ENCODE peak calls at places on chromosomes 6 and 20, in ten cellular contexts. T, F, U, M, P, I, O, J, C and G are unnamed samples.

GRCh38 chr6:134035823-134036296 is 16.6 kb downstream of the SLC2A12 start:
- DNase-seq in I (peak), U (no peak), C (no peak), F (peak), O (peak), J (no peak), P (no peak), M (no peak), T (peak), G (no peak)

GRCh38 chr20:12276011-12276673 is 358.4 kb downstream of the BTBD3 start:
- DNase-seq in F (no peak), C (no peak), U (no peak), O (no peak), I (no peak), T (no peak), P (no peak), J (no peak), M (no peak), G (no peak)

GRCh38 chr6:31797607-31798006 is 2.1 kb upstream of the VARS1 start:
- DNase-seq in O (no peak), C (no peak), J (no peak), P (no peak), F (no peak), I (no peak), M (peak), U (no peak), T (no peak), G (no peak)

GRCh38 chr20:40945754-40946451 is 82.7 kb upstream of the TOP1 start:
- DNase-seq in I (peak), U (peak), T (peak), O (peak), J (no peak), M (no peak), P (peak), C (no peak), F (no peak), G (peak)

GRCh38 chr6:44235891-44236516 is 10.9 kb upstream of the HSP90AB1 start:
- DNase-seq in I (no peak), P (no peak), O (no peak), C (no peak), M (no peak), T (no peak), F (no peak), U (no peak), J (no peak), G (no peak)

GRCh38 chr6:17705778-17706579 is 746 bp downstream of the NUP153 start:
- DNase-seq in I (peak), T (peak), U (peak), O (peak), C (no peak), M (peak), F (no peak), J (peak), P (peak), G (peak)

GRCh38 chr20:44961868-44962267 is 1.7 kb upstream of the TOMM34 start:
- DNase-seq in F (no peak), I (peak), T (no peak), U (no peak), P (no peak), O (no peak), C (no peak), M (no peak), J (no peak), G (peak)

GRCh38 chr6:134911532-134911931 is 38.4 kb downstream of the ALDH8A1 start:
- DNase-seq in O (no peak), J (no peak), M (no peak), P (no peak), C (peak), F (no peak), T (no peak), U (no peak), I (peak), G (no peak)

GRCh38 chr6:47579040-47579439 is 101.5 kb downstream of the CD2AP start:
- DNase-seq in M (no peak), I (no peak), O (no peak), P (no peak), C (no peak), J (no peak), U (no peak), T (no peak), F (no peak), G (no peak)

GRCh38 chr6:118748311-118749062 is 97.1 kb upstream of the CEP85L start:
- DNase-seq in J (no peak), C (peak), I (peak), T (peak), M (no peak), O (peak), F (no peak), U (no peak), P (no peak), G (peak)

GRCh38 chr6:112258636-112259336 is 4.4 kb upstream of the LAMA4 start:
- DNase-seq in I (peak), T (no peak), U (no peak), M (no peak), P (no peak), J (no peak), O (no peak), C (no peak), F (no peak), G (no peak)

GRCh38 chr20:41135187-41135887 is 2.0 kb upstream of the PLCG1 start:
- DNase-seq in I (peak), O (no peak), J (no peak), T (no peak), M (peak), C (no peak), F (no peak), U (peak), P (no peak), G (peak)

GRCh38 chr6:136752554-136752953 is 39.7 kb downstream of the MAP3K5 start:
- DNase-seq in F (no peak), T (no peak), C (no peak), O (no peak), P (no peak), J (no peak), M (no peak), I (no peak), U (no peak), G (no peak)

GRCh38 chr6:80343511-80343910 is 237.0 kb downstream of the BCKDHB start:
- DNase-seq in I (peak), P (no peak), F (no peak), M (no peak), C (no peak), J (no peak), T (no peak), U (no peak), O (no peak), G (no peak)